ENCODE peak calls at places on chromosomes 11 and 22, in six cellular contexts. W, R, N, Q, C and S are unnamed samples.

GRCh38 chr11:69307421-69307820 is 13.5 kb downstream of the MYEOV start:
- DNase-seq in N (no peak), Q (no peak), C (no peak), R (no peak), W (no peak), S (no peak)

GRCh38 chr11:70470127-70470526 is 71.8 kb downstream of the CTTN start:
- DNase-seq in Q (no peak), C (no peak), N (no peak), W (peak), R (peak), S (peak)

GRCh38 chr11:92224394-92225205 is at the start of gene FAT3:
- DNase-seq in C (no peak), Q (no peak), R (peak), N (peak), W (peak), S (no peak)

GRCh38 chr11:66467034-66467659 is 442 bp downstream of the PELI3 start:
- DNase-seq in C (no peak), R (no peak), Q (no peak), N (peak), W (peak), S (peak)

GRCh38 chr22:23678133-23678532 is 12.7 kb upstream of the RGL4 start:
- DNase-seq in N (no peak), C (no peak), R (no peak), Q (no peak), W (no peak), S (no peak)

GRCh38 chr11:111982019-111982464 is 43.2 kb upstream of the DLAT start:
- DNase-seq in N (peak), Q (no peak), W (peak), C (peak), R (no peak), S (peak)

GRCh38 chr11:124920870-124921609 is 2.0 kb downstream of the HEPN1 start:
- DNase-seq in W (peak), R (peak), N (peak), Q (no peak), C (peak), S (peak)

GRCh38 chr11:123145661-123146060 is 49.4 kb downstream of the CLMP start:
- DNase-seq in R (peak), W (no peak), N (no peak), C (no peak), Q (no peak), S (no peak)

GRCh38 chr11:120432056-120433018 is 79.2 kb upstream of the GRIK4 start:
- DNase-seq in N (no peak), Q (no peak), W (peak), R (peak), C (peak), S (no peak)

GRCh38 chr11:68617925-68618809 is 66.2 kb upstream of the GAL start:
- DNase-seq in N (no peak), W (no peak), R (no peak), C (no peak), Q (no peak), S (no peak)